ENCODE peak calls at places on chromosomes 3 and 15, in six cellular contexts. E is AML-193, V is islet precursor cell, Z is HEK293T, I is adrenal gland, R is HFFc6. K is an unnamed sample.

GRCh38 chr3:15258720-15259119 is 52.7 kb downstream of the CAPN7 start:
- DNase-seq in Z (no peak), R (no peak), E (no peak), V (no peak), I (no peak), K (no peak)

GRCh38 chr15:58465070-58465469 is 33.3 kb downstream of the LIPC start:
- DNase-seq in V (no peak), R (no peak), I (no peak), Z (no peak), E (no peak), K (no peak)

GRCh38 chr3:117399311-117400068 is 689.9 kb downstream of the TUSC7 start:
- DNase-seq in E (no peak), I (peak), Z (no peak), R (no peak), V (peak), K (no peak)

GRCh38 chr15:66578286-66578875 is 12.6 kb upstream of the LCTL start:
- DNase-seq in V (no peak), R (peak), Z (no peak), E (peak), I (no peak), K (no peak)

GRCh38 chr3:61936344-61936937 is 375.1 kb downstream of the PTPRG start:
- DNase-seq in E (peak), R (peak), Z (peak), V (no peak), I (no peak), K (no peak)

GRCh38 chr15:35208353-35208752 is 123.3 kb upstream of the NANOGP8 start:
- DNase-seq in I (no peak), Z (no peak), E (no peak), R (no peak), V (no peak), K (no peak)

GRCh38 chr3:77158701-77159100 is 118.8 kb downstream of the ROBO2 start:
- DNase-seq in V (no peak), Z (no peak), I (no peak), R (no peak), E (no peak), K (no peak)

GRCh38 chr15:68699881-68700394 is 120.8 kb downstream of the ANP32A start:
- DNase-seq in V (no peak), E (no peak), I (no peak), Z (no peak), R (no peak), K (peak)

GRCh38 chr3:52084216-52084945 is 28.0 kb upstream of the DUSP7 start:
- DNase-seq in V (no peak), R (no peak), I (no peak), Z (no peak), E (no peak), K (peak)

GRCh38 chr3:15241341-15241740 is 35.3 kb downstream of the CAPN7 start:
- DNase-seq in E (peak), R (no peak), V (no peak), I (no peak), Z (no peak), K (no peak)

GRCh38 chr3:120203016-120203415 is 82.0 kb downstream of the GPR156 start:
- DNase-seq in I (peak), R (peak), Z (no peak), V (no peak), E (peak), K (no peak)

GRCh38 chr3:124014366-124014942 is 22.5 kb upstream of the ROPN1 start:
- DNase-seq in Z (no peak), R (no peak), I (no peak), V (no peak), E (no peak), K (no peak)

GRCh38 chr15:48887144-48887543 is 9.2 kb downstream of the EID1 start:
- DNase-seq in R (no peak), Z (no peak), E (no peak), V (no peak), I (no peak), K (no peak)

GRCh38 chr15:71323604-71324003 is 208.3 kb downstream of the THSD4 start:
- DNase-seq in Z (no peak), I (no peak), R (no peak), E (no peak), V (no peak), K (no peak)

GRCh38 chr3:197711973-197712707 is 24.6 kb downstream of the RUBCN start:
- DNase-seq in E (peak), V (peak), I (peak), Z (peak), R (peak), K (peak)

GRCh38 chr3:9743548-9743947 is 6.2 kb upstream of the OGG1 start:
- DNase-seq in V (no peak), R (no peak), Z (no peak), E (no peak), I (no peak), K (no peak)

GRCh38 chr3:64759811-64760210 is 72.0 kb upstream of the ADAMTS9 start:
- DNase-seq in Z (no peak), I (no peak), R (no peak), V (no peak), E (no peak), K (no peak)

GRCh38 chr15:94467034-94467433 is 235.7 kb downstream of the MCTP2 start:
- DNase-seq in Z (no peak), R (no peak), I (no peak), E (no peak), V (no peak), K (no peak)

GRCh38 chr15:73051402-73051810 is 857 bp upstream of the NEO1 start:
- DNase-seq in R (no peak), I (peak), V (no peak), Z (no peak), E (no peak), K (peak)

GRCh38 chr3:55726501-55726775 is 239.3 kb upstream of the WNT5A start:
- DNase-seq in E (no peak), V (no peak), Z (no peak), R (no peak), I (no peak), K (no peak)

GRCh38 chr3:63467392-63467791 is 185.1 kb upstream of the SNTN start:
- DNase-seq in E (no peak), R (no peak), V (no peak), Z (no peak), I (no peak), K (no peak)

GRCh38 chr3:185732782-185733181 is 92.1 kb downstream of the IGF2BP2 start:
- DNase-seq in I (no peak), V (peak), R (peak), E (no peak), Z (no peak), K (no peak)

GRCh38 chr3:129502641-129503386 is 25.6 kb upstream of the RHO start:
- DNase-seq in R (no peak), Z (no peak), E (no peak), V (no peak), I (peak), K (peak)

GRCh38 chr3:194472290-194472920 is 14.4 kb downstream of the ATP13A3 start:
- DNase-seq in V (no peak), Z (peak), R (peak), E (peak), I (no peak), K (no peak)

GRCh38 chr3:23254875-23255274 is 51.7 kb downstream of the UBE2E2 start:
- DNase-seq in I (no peak), Z (no peak), R (no peak), V (no peak), E (no peak), K (no peak)

GRCh38 chr3:40597441-40597840 is 72.7 kb downstream of the ZNF621 start:
- DNase-seq in I (no peak), R (no peak), V (peak), Z (no peak), E (no peak), K (no peak)

GRCh38 chr3:12267380-12268030 is 21.4 kb upstream of the PPARG start:
- DNase-seq in E (no peak), R (no peak), Z (no peak), I (no peak), V (no peak), K (no peak)

GRCh38 chr3:175456496-175456895 is 597.4 kb downstream of the NAALADL2 start:
- DNase-seq in R (no peak), I (no peak), V (no peak), Z (no peak), E (no peak), K (no peak)

GRCh38 chr3:103085465-103085864 is 650.6 kb downstream of the ZPLD1 start:
- DNase-seq in I (no peak), V (no peak), Z (no peak), E (no peak), R (no peak), K (no peak)

GRCh38 chr3:129888739-129889138 is 4.8 kb downstream of the TMCC1 start:
- DNase-seq in Z (no peak), I (no peak), V (no peak), E (no peak), R (peak), K (no peak)

GRCh38 chr15:72230197-72231065 is 559 bp downstream of the PKM start:
- DNase-seq in R (peak), E (peak), V (peak), Z (peak), I (peak), K (peak)

GRCh38 chr3:142445816-142446254 is 2.0 kb downstream of the XRN1 start:
- DNase-seq in I (no peak), V (no peak), E (peak), R (peak), Z (peak), K (no peak)

GRCh38 chr15:52496776-52497470 is 31.8 kb downstream of the MYO5A start:
- DNase-seq in V (peak), I (no peak), R (peak), E (peak), Z (no peak), K (no peak)

GRCh38 chr3:14414841-14415464 is 12.5 kb downstream of the SLC6A6 start:
- DNase-seq in R (peak), Z (no peak), E (no peak), V (no peak), I (no peak), K (no peak)

GRCh38 chr3:187992609-187993008 is 161.3 kb upstream of the LPP start:
- DNase-seq in Z (no peak), R (no peak), E (no peak), V (no peak), I (no peak), K (no peak)

GRCh38 chr3:38315488-38316230 is 30.9 kb upstream of the XYLB start:
- DNase-seq in Z (no peak), R (no peak), I (no peak), E (no peak), V (no peak), K (no peak)